ENCODE peak calls at places on chromosomes 11 and 22, in four cellular contexts. Q, D, Z and O are unnamed samples.
A peak's percentile ranks its signal among the peaks of the same experiment; 100 is the strongest.

GRCh38 chr11:92330114-92330513 is 105.5 kb downstream of the FAT3 start:
- DNase-seq in Z (no peak), Q (peak; percentile 1), D (no peak), O (no peak)

GRCh38 chr22:46737976-46738641 is at the start of gene CERK:
- DNase-seq in D (peak; percentile 80), Z (peak; percentile 84), Q (peak; percentile 72), O (peak; percentile 81)

GRCh38 chr11:94934362-94934761 is 39.0 kb downstream of the CWC15 start:
- DNase-seq in Q (peak; percentile 73), Z (no peak), D (no peak), O (no peak)

GRCh38 chr11:84543367-84544159 is 1083.6 kb downstream of the DLG2 start:
- DNase-seq in Q (no peak), Z (no peak), D (no peak), O (no peak)

GRCh38 chr11:71304045-71304444 is 51.7 kb upstream of the SHANK2 start:
- DNase-seq in Q (no peak), Z (no peak), D (no peak), O (peak; percentile 10)

GRCh38 chr22:46587492-46588278 is 32.5 kb upstream of the GRAMD4 start:
- DNase-seq in D (no peak), Q (no peak), Z (no peak), O (no peak)

GRCh38 chr11:811446-812245 is 1.9 kb downstream of the RPLP2 start:
- DNase-seq in D (no peak), Z (no peak), Q (peak; percentile 57), O (no peak)

GRCh38 chr11:69541501-69542313 is 60.2 kb downstream of the LINC01488 start:
- DNase-seq in Z (no peak), D (no peak), Q (peak; percentile 81), O (peak; percentile 70)

GRCh38 chr11:92384316-92384715 is 159.7 kb downstream of the FAT3 start:
- DNase-seq in Q (peak; percentile 65), Z (no peak), D (no peak), O (no peak)

GRCh38 chr11:68574308-68574707 is 110.0 kb upstream of the GAL start:
- DNase-seq in Z (no peak), D (no peak), Q (peak; percentile 84), O (no peak)

GRCh38 chr11:35550374-35551036 is 25.1 kb upstream of the PAMR1 start:
- DNase-seq in Q (peak; percentile 52), D (no peak), Z (no peak), O (no peak)

GRCh38 chr11:63622318-63622717 is 8.1 kb upstream of the PLAAT3 start:
- DNase-seq in Q (no peak), Z (no peak), D (no peak), O (no peak)

GRCh38 chr11:132033051-132033450 is 662.6 kb downstream of the NTM start:
- DNase-seq in Z (no peak), D (no peak), Q (no peak), O (no peak)

GRCh38 chr11:9815486-9816136 is 151.7 kb downstream of the SWAP70 start:
- DNase-seq in D (no peak), Q (peak; percentile 93), Z (no peak), O (peak; percentile 30)

GRCh38 chr11:69640260-69640994 is 529 bp upstream of the CCND1 start:
- DNase-seq in D (no peak), Z (peak; percentile 47), Q (peak; percentile 78), O (no peak)

GRCh38 chr11:46293066-46293465 is 15.6 kb downstream of the CREB3L1 start:
- DNase-seq in Z (no peak), D (no peak), Q (no peak), O (no peak)

GRCh38 chr11:46295312-46295995 is 18.0 kb downstream of the CREB3L1 start:
- DNase-seq in Z (peak; percentile 81), D (peak; percentile 80), Q (peak; percentile 93), O (peak; percentile 70)

GRCh38 chr11:46291441-46292143 is 14.1 kb downstream of the CREB3L1 start:
- DNase-seq in Z (peak; percentile 57), D (peak; percentile 72), Q (peak; percentile 90), O (no peak)

GRCh38 chr11:46294365-46295309 is 17.2 kb downstream of the CREB3L1 start:
- DNase-seq in D (peak; percentile 61), Q (peak; percentile 95), Z (no peak), O (no peak)

DNA sequence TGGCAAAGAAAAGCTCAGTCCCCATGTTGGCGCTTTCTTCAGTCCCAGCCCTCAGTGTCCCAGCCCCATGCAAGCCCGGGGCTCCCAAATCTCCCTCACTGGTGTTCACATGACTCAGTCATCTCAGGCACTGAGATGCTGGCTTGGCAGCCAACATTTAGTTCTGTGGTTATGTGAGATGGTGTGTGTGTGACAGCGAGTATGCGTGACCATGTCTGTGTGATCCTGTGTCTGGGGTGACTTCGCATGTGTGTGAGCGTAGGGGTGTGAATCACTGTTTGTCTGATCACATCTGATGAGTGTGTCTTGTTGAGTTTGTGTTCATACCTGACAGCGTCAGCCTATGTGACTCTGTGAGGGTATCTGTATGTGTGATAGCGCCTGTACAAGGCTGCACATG is 16.2 kb downstream of the CREB3L1 start:
- DNase-seq in D (no peak), Q (peak; percentile 99), Z (no peak), O (no peak)
- H3K4me1 ChIP-seq in D (peaks cover 7% of the 10 kb centered on the region), Q (peaks cover 86% of the 10 kb centered on the region), Z (peaks cover 12% of the 10 kb centered on the region), O (peaks cover 20% of the 10 kb centered on the region)

GRCh38 chr11:67445515-67445914 is 2.2 kb upstream of the CORO1B start:
- DNase-seq in D (no peak), Q (no peak), Z (no peak), O (no peak)
- H3K4me1 ChIP-seq in D (no peaks in the 10 kb centered on the region), Q (peaks cover 3% of the 10 kb centered on the region), Z (peaks cover 8% of the 10 kb centered on the region), O (no peaks in the 10 kb centered on the region)

GRCh38 chr11:58676563-58677135 is 54.2 kb downstream of the CNTF start:
- DNase-seq in Q (no peak), Z (no peak), D (no peak), O (no peak)

GRCh38 chr11:58675344-58676155 is 53.1 kb downstream of the CNTF start:
- DNase-seq in Q (peak; percentile 78), Z (peak; percentile 75), D (peak; percentile 65), O (peak; percentile 67)

GRCh38 chr11:58674609-58675008 is 52.1 kb downstream of the CNTF start:
- DNase-seq in D (no peak), Q (no peak), Z (no peak), O (no peak)

GRCh38 chr11:58671946-58672345 is 49.5 kb downstream of the CNTF start:
- DNase-seq in Z (no peak), D (no peak), Q (no peak), O (no peak)
- H3K4me1 ChIP-seq in Z (no peaks in the 10 kb centered on the region), D (no peaks in the 10 kb centered on the region), Q (no peaks in the 10 kb centered on the region), O (no peaks in the 10 kb centered on the region)

DNA sequence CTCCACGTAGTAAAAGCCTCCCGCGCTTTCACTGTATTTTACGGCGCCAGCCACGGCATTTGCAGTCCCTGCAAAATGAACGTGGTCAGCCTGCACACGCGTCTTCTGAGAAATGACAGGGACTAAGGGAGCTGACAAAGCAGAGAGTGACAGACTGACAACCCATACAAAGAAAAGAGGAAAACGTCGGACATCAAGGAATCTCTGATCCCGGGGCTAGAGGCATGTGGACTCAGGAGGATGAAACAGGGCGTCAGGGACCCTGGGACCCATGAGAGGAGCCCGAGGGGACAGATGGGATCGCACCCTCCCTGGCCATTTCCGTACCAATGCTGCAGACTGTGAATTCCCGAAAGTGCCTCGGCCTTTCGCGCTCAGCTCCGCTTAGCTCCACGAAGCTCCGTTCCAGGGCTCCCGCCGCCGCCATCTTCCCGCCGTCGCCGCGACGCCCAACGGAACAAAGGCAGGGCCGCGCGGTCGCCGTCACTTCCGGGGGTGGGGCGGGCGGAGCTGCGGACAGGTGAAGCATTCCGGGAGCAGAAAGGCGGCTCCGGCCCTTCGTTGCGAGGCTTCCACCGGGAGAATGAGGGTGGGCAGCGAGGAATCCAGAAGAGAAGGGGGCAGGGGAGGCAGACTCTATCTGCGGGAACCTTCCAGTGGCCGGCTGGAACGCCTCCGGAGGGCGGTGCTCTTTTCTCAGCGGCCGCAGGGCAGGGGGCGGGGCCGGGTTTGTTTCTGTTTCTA is at the start of gene NUP160:
- DNase-seq in Z (peak; percentile 86), Q (peak; percentile 82), D (peak; percentile 84), O (peak; percentile 88)
- H3K4me1 ChIP-seq in Z (peaks cover 40% of the 10 kb centered on the region), Q (peaks cover 7% of the 10 kb centered on the region), D (peaks cover 4% of the 10 kb centered on the region), O (peaks cover 1% of the 10 kb centered on the region)

GRCh38 chr11:27370374-27370773 is 7.4 kb upstream of the CCDC34 start:
- DNase-seq in Q (no peak), Z (no peak), D (no peak), O (no peak)
- H3K4me1 ChIP-seq in Q (no peaks in the 10 kb centered on the region), Z (no peaks in the 10 kb centered on the region), D (no peaks in the 10 kb centered on the region), O (no peaks in the 10 kb centered on the region)

GRCh38 chr11:120330045-120330444 is 4.9 kb downstream of the TLCD5 start:
- DNase-seq in D (no peak), Q (no peak), Z (no peak), O (no peak)
- H3K4me1 ChIP-seq in D (peaks cover 11% of the 10 kb centered on the region), Q (peaks cover 53% of the 10 kb centered on the region), Z (peaks cover 19% of the 10 kb centered on the region), O (peaks cover 14% of the 10 kb centered on the region)

DNA sequence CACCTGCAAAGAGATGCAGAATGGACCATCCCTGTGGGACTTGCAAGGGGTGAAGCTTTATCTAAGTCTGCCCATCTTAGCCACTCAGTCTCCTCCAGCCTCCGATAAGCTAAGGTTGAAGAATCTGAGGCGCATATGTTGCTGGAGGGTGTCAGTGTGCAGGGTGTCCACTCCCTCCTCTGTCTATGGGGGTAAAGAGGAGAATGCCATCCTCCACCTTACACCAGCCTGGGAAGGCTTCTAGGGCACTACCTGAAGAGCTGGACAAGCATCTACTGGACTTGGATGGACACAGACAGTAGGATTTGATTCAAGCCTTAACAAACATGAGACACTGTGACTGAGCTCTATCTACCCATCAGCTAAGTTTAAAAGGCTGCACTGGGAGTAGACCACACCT is 46.5 kb downstream of the TMEM123 start:
- DNase-seq in Z (no peak), D (no peak), Q (no peak), O (no peak)
- H3K4me1 ChIP-seq in Z (no peaks in the 10 kb centered on the region), D (no peaks in the 10 kb centered on the region), Q (no peaks in the 10 kb centered on the region), O (peaks cover 3% of the 10 kb centered on the region)

GRCh38 chr22:29722587-29722986 is 2.8 kb downstream of the CABP7 start:
- DNase-seq in Q (no peak), D (no peak), Z (no peak), O (no peak)

GRCh38 chr22:29723766-29724165 is 4.0 kb downstream of the CABP7 start:
- DNase-seq in Z (no peak), Q (no peak), D (no peak), O (no peak)

GRCh38 chr22:29726512-29727247 is 6.9 kb downstream of the CABP7 start:
- DNase-seq in Q (no peak), D (no peak), Z (no peak), O (no peak)

GRCh38 chr22:29726104-29726503 is 6.3 kb downstream of the CABP7 start:
- DNase-seq in Q (no peak), D (no peak), Z (no peak), O (no peak)

DNA sequence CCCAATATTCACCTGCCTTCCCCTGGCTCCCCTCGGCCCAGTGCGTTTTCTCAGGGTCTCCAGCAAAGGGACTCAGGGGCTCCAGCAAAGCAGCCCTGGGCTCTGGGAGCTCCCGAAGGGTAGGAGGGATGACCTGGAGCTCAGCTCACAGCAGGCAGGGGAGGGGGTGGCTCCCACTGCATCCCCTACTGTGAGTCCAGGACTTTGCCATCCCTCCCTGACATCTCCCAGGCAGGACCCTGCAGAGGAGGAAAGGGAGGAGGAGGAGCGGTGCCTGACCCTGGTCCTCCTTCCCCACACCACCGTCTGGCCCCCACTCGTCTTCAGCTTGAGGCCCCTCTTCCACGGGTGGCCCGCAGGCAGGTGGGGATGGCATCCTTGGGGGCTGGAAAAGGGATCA is 5.0 kb downstream of the CABP7 start:
- DNase-seq in Q (no peak), D (no peak), Z (no peak), O (no peak)
- H3K4me1 ChIP-seq in Q (no peaks in the 10 kb centered on the region), D (no peaks in the 10 kb centered on the region), Z (no peaks in the 10 kb centered on the region), O (no peaks in the 10 kb centered on the region)